ENCODE peak calls at places on chromosome 3, in nine cellular contexts. W, X, D, C, L, R, U, F and J are unnamed samples.

GRCh38 chr3:65402597-65402996 is 636.1 kb downstream of the MAGI1 start:
- DNase-seq in C (peak; percentile 93), L (no peak), X (peak; percentile 45), D (peak; percentile 23), W (peak; percentile 59), F (no peak), R (no peak), U (no peak), J (no peak)

GRCh38 chr3:180018588-180018987 is 18.1 kb downstream of the PEX5L start:
- DNase-seq in D (no peak), F (no peak), R (no peak), U (no peak), X (no peak), C (no peak), W (peak; percentile 59), L (no peak), J (no peak)

GRCh38 chr3:156749244-156749643 is 74.9 kb downstream of the TIPARP start:
- DNase-seq in F (peak; percentile 44), R (no peak), D (no peak), X (no peak), C (peak; percentile 64), U (no peak), W (no peak), L (no peak), J (no peak)

GRCh38 chr3:123104550-123104949 is 37.7 kb downstream of the PDIA5 start:
- DNase-seq in C (peak; percentile 86), U (no peak), L (no peak), W (no peak), R (no peak), X (peak; percentile 46), D (no peak), F (peak; percentile 59), J (no peak)

GRCh38 chr3:112425858-112426750 is 73.2 kb downstream of the BTLA start:
- DNase-seq in W (no peak), F (no peak), L (no peak), C (no peak), R (no peak), D (no peak), U (no peak), X (no peak), J (no peak)

GRCh38 chr3:146101538-146101937 is 59.4 kb downstream of the PLOD2 start:
- DNase-seq in U (no peak), D (no peak), R (no peak), F (no peak), X (no peak), C (no peak), W (no peak), L (no peak), J (no peak)

GRCh38 chr3:125059488-125060245 is 3.9 kb upstream of the HEG1 start:
- DNase-seq in C (peak; percentile 37), F (no peak), W (peak; percentile 48), D (no peak), L (no peak), R (no peak), U (no peak), X (no peak), J (no peak)

GRCh38 chr3:34237946-34238345 is 439.5 kb downstream of the PDCD6IP start:
- DNase-seq in L (no peak), R (no peak), F (no peak), W (no peak), C (no peak), U (no peak), D (no peak), X (no peak), J (no peak)

GRCh38 chr3:123745184-123745855 is 138.8 kb downstream of the MYLK start:
- DNase-seq in W (no peak), X (no peak), R (no peak), L (no peak), D (no peak), F (no peak), U (no peak), C (no peak), J (no peak)

GRCh38 chr3:176479291-176479690 is 718.0 kb downstream of the TBL1XR1 start:
- DNase-seq in U (no peak), W (no peak), L (no peak), R (no peak), D (no peak), X (no peak), C (no peak), F (no peak), J (no peak)

GRCh38 chr3:24496529-24497482 is 2.2 kb upstream of the THRB start:
- DNase-seq in L (peak; percentile 84), C (peak; percentile 4), W (peak; percentile 92), D (peak; percentile 81), X (no peak), R (peak; percentile 35), U (no peak), F (peak; percentile 69), J (peak; percentile 66)

GRCh38 chr3:191070201-191070600 is 128.8 kb upstream of the OSTN start:
- DNase-seq in X (peak; percentile 50), D (no peak), U (no peak), F (no peak), L (no peak), W (no peak), R (no peak), C (peak; percentile 95), J (no peak)

DNA sequence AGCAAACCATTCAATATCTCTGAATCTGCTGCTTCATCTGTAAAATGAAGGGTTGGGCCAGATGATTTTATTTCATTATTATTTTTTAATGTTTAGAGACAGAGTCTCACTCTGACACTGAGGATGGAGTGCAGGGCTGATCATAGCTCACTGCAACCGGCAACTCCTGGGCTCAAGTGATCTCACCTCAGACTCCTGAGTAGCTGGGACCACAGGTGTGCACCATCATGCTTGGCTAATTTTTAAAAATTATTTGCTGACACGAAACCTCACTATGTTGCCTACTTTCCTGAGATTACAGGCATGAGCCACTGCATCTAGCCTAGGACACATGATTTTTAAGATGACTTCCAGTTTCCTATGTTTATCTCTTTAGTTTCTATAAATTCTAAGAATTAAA is 105.8 kb downstream of the P3H2 start:
- DNase-seq in R (no peak), U (no peak), C (no peak), F (no peak), L (no peak), D (no peak), X (no peak), W (no peak), J (no peak)
- H3K27ac ChIP-seq in R (no peak overlapping the region), U (no peak overlapping the region), C (no peak overlapping the region), F (no peak overlapping the region), L (no peak overlapping the region), D (no peak overlapping the region), X (no peak overlapping the region), W (no peak overlapping the region), J (no peak overlapping the region)

GRCh38 chr3:48655586-48655985 is 7.1 kb downstream of the CELSR3 start:
- DNase-seq in D (no peak), L (no peak), X (no peak), C (no peak), U (peak; percentile 53), F (no peak), R (no peak), W (no peak), J (no peak)

GRCh38 chr3:48656841-48657281 is 5.8 kb downstream of the CELSR3 start:
- DNase-seq in D (no peak), R (no peak), L (no peak), C (no peak), W (no peak), X (no peak), F (no peak), U (peak; percentile 15), J (no peak)

GRCh38 chr3:48652923-48653715 is 9.6 kb downstream of the CELSR3 start:
- DNase-seq in X (no peak), C (no peak), L (no peak), W (no peak), D (no peak), F (no peak), U (no peak), R (no peak), J (no peak)

GRCh38 chr3:48655063-48655462 is 7.6 kb downstream of the CELSR3 start:
- DNase-seq in R (no peak), X (no peak), U (no peak), F (no peak), D (no peak), L (no peak), C (no peak), W (no peak), J (no peak)

GRCh38 chr3:48656061-48656840 is 6.4 kb downstream of the CELSR3 start:
- DNase-seq in F (peak; percentile 90), L (peak; percentile 94), C (peak; percentile 62), X (peak; percentile 85), W (peak; percentile 97), R (peak; percentile 89), U (peak; percentile 79), D (peak; percentile 78), J (peak; percentile 87)
- H3K27ac ChIP-seq in F (no peak overlapping the region), L (peak overlapping the region; percentile 61), C (peak overlapping the region; percentile 17), X (peak overlapping the region; percentile 86), W (no peak overlapping the region), R (peak overlapping the region; percentile 80), U (peak overlapping the region; percentile 54), D (peak overlapping the region; percentile 69), J (peak overlapping the region; percentile 63)

GRCh38 chr3:195548496-195548895 is 5.4 kb upstream of the PPP1R2 start:
- DNase-seq in X (no peak), D (no peak), L (no peak), W (no peak), C (no peak), F (no peak), R (no peak), U (no peak), J (no peak)

GRCh38 chr3:195543642-195544536 is 764 bp upstream of the PPP1R2 start:
- DNase-seq in D (peak; percentile 23), W (peak; percentile 79), L (no peak), F (no peak), U (no peak), C (no peak), R (peak; percentile 24), X (no peak), J (peak; percentile 80)

GRCh38 chr3:195544634-195545033 is 1.5 kb upstream of the PPP1R2 start:
- DNase-seq in D (peak; percentile 88), L (no peak), C (no peak), W (no peak), X (no peak), F (no peak), U (no peak), R (no peak), J (no peak)

GRCh38 chr3:195548046-195548445 is 4.9 kb upstream of the PPP1R2 start:
- DNase-seq in R (no peak), D (no peak), X (no peak), L (no peak), C (no peak), W (no peak), F (no peak), U (no peak), J (no peak)

DNA sequence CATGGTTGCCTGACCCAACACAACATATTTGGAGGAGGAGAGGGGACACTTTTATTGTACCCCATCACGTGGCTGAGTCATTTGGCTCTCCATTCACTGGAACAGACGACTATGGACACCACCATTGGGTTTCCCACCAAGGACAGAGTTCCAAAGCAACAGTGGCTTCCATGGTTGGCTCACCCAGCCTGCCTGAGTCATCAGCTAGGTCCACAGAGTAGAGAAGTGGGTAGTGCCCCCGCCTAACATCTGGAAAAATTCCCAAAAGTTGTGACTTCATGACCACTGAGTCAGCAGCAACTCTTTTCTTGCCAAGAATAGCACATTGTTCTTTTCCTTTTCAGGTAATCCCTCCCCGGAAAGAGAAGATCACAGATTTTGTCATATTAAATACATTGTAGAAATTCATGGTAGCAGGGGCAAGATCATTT is 3.0 kb upstream of the PPP1R2 start:
- DNase-seq in U (no peak), F (no peak), D (peak; percentile 36), X (peak; percentile 82), W (no peak), C (peak; percentile 73), L (no peak), R (no peak), J (no peak)
- H3K27ac ChIP-seq in U (peak overlapping the region; percentile 32), F (no peak overlapping the region), D (no peak overlapping the region), X (peak overlapping the region; percentile 67), W (no peak overlapping the region), C (no peak overlapping the region), L (no peak overlapping the region), R (no peak overlapping the region), J (no peak overlapping the region)

GRCh38 chr3:43246956-43247355 is 39.4 kb upstream of the SNRK start:
- DNase-seq in L (no peak), R (peak; percentile 5), D (peak; percentile 57), X (no peak), F (no peak), C (no peak), U (peak; percentile 9), W (no peak), J (no peak)
- H3K27ac ChIP-seq in L (no peak overlapping the region), R (no peak overlapping the region), D (peak overlapping the region; percentile 46), X (no peak overlapping the region), F (no peak overlapping the region), C (no peak overlapping the region), U (peak overlapping the region; percentile 2), W (no peak overlapping the region), J (no peak overlapping the region)